ENCODE peak calls at places on chromosomes 3 and 15, in five cellular contexts. L is esophagus squamous epithelium; S is mesenchymal stem cell; K is tibial artery; V is CD8-positive, alpha-beta memory T cell. Y is an unnamed sample. For H3K9me3, the result is how much of the 10 kb centered on the place peaks cover.

GRCh38 chr3:184513276-184514150 is 48.1 kb upstream of the EPHB3 start:
- DNase-seq in K (peak), S (peak), V (peak), L (peak), Y (peak)

GRCh38 chr15:38660726-38661125 is 96.1 kb upstream of the RASGRP1 start:
- DNase-seq in S (no peak), K (no peak), V (no peak), L (no peak), Y (no peak)

GRCh38 chr3:197029511-197030167 is at the start of gene MELTF:
- DNase-seq in L (no peak), K (no peak), V (peak), S (peak), Y (peak)

GRCh38 chr15:42344763-42345162 is 14.5 kb upstream of the CAPN3 start:
- DNase-seq in L (no peak), S (peak), V (no peak), K (peak), Y (no peak)

GRCh38 chr3:137471553-137472204 is 292.4 kb upstream of the SOX14 start:
- DNase-seq in L (no peak), V (no peak), K (no peak), S (no peak), Y (no peak)

GRCh38 chr3:154730221-154730620 is 300.2 kb upstream of the GPR149 start:
- DNase-seq in V (no peak), S (no peak), K (no peak), L (no peak), Y (no peak)

GRCh38 chr3:165729756-165730155 is 107.5 kb downstream of the BCHE start:
- DNase-seq in V (no peak), S (no peak), L (no peak), K (no peak), Y (no peak)

GRCh38 chr3:112582242-112582874 is 20.5 kb downstream of the SLC35A5 start:
- DNase-seq in S (peak), K (no peak), L (no peak), V (no peak), Y (peak)

DNA sequence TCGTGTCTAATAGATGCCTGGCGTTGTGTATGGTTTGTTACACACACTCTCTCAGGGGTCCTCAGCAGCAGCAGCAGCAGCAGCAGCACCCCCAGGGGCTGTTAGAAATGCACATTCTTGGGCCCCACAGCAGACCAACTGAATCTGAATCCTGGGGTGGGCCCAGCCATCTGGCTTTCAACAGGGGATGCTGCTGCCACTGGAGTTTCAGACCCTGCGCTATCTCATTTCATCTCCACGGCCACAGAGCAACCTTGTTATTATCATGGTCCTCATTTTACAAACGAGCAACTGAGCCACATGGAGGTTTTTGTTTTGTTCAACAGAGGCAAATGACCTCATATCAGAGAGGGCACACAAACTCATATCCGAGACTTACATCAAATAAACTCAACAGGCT is 47.7 kb downstream of the MGLL start:
- DNase-seq in V (no peak), S (no peak), K (no peak), L (no peak), Y (no peak)
- H3K9me3 ChIP-seq in V (under half), S (under half), K (under half), L (under half), Y (under half)

DNA sequence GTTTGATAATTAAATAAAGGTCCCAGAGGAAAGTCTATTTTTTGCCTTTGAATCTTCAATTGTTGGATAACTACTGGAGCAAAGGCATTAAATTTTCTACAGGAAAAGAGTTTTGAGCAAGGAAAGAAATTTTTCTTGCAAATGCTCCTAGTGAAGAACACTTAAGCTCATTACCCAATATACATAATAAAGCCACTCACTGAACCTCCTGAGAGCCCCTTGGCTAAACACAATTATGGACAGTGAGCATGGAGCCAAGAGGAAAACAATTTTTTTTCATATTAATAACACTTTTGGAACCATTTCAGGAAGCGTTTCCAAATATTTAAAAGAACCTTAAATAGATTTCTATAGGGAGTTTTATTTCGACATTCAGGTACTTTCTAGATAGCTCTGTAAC is 581.2 kb downstream of the ZNF385D start:
- DNase-seq in K (no peak), L (no peak), V (no peak), S (no peak), Y (no peak)
- H3K9me3 ChIP-seq in K (under half), L (under half), V (under half), S (under half), Y (under half)

DNA sequence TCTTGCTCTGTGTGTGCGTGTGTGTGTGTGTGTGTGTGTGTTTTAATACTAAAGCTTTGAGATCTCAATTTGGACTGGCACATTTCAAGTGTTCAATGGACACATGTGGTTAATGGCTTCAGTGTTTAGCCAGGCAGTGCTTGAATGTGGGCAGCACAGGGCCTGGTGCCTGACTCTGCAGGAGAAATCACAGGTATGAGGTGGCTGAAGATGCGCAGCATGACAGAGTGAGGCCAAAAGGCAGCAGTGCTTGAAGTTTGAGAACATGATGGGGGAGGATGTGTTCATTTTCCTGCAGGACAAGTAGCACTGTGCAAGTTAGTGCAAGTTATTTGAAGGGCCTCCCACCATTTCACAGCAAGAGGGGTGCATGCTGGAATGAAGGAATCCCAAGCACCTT is 620.5 kb upstream of the TBL1XR1 start:
- DNase-seq in S (no peak), V (no peak), K (no peak), L (no peak), Y (no peak)
- H3K9me3 ChIP-seq in S (under half), V (under half), K (under half), L (under half), Y (under half)

GRCh38 chr3:133488785-133489367 is 84.6 kb upstream of the CDV3 start:
- DNase-seq in K (no peak), V (no peak), S (peak), L (no peak), Y (peak)
- H3K9me3 ChIP-seq in K (under half), V (under half), S (under half), L (under half), Y (under half)

GRCh38 chr3:58025824-58026579 is 17.8 kb downstream of the FLNB start:
- DNase-seq in V (no peak), K (no peak), S (peak), L (no peak), Y (peak)

GRCh38 chr3:58026598-58026997 is 18.4 kb downstream of the FLNB start:
- DNase-seq in K (no peak), L (no peak), V (no peak), S (no peak), Y (no peak)

GRCh38 chr3:58029842-58030584 is 21.8 kb downstream of the FLNB start:
- DNase-seq in K (no peak), S (no peak), V (no peak), L (no peak), Y (no peak)

GRCh38 chr3:58028902-58029301 is 20.7 kb downstream of the FLNB start:
- DNase-seq in S (no peak), K (no peak), V (no peak), L (no peak), Y (no peak)

GRCh38 chr3:58027704-58028317 is 19.6 kb downstream of the FLNB start:
- DNase-seq in L (no peak), V (no peak), K (no peak), S (no peak), Y (no peak)
- H3K9me3 ChIP-seq in L (under half), V (under half), K (under half), S (under half), Y (under half)